ENCODE peak calls at places on chromosome 11, in nine cellular contexts. One of them, this sample, is unnamed.

GRCh38 chr11:27688076-27688475 is 12.2 kb downstream of the BDNF start:
- DNase-seq in kidney epithelial cell: no peak
- DNase-seq in stimulated activated CD4-positive, alpha-beta T cell treated with anti-CD3 and anti-CD28 coated beads, Interleukin-2, amount 100 ng/mL, for 48 hours: no peak
- DNase-seq in germinal center: no peak
- DNase-seq in activated CD8-positive, alpha-beta memory T cell treated with anti-CD3 and anti-CD28 coated beads for 48 hours: no peak
- DNase-seq in endothelial cell: no peak
- DNase-seq in left colon: no peak
- DNase-seq in naive B cell: no peak
- DNase-seq in NCI-H1092: no peak
- DNase-seq in this sample: no peak

GRCh38 chr11:106276859-106277436 is 199.5 kb downstream of the AASDHPPT start:
- DNase-seq in kidney epithelial cell: no peak
- DNase-seq in stimulated activated CD4-positive, alpha-beta T cell treated with anti-CD3 and anti-CD28 coated beads, Interleukin-2, amount 100 ng/mL, for 48 hours: no peak
- DNase-seq in germinal center: no peak
- DNase-seq in activated CD8-positive, alpha-beta memory T cell treated with anti-CD3 and anti-CD28 coated beads for 48 hours: no peak
- DNase-seq in endothelial cell: no peak
- DNase-seq in left colon: no peak
- DNase-seq in naive B cell: no peak
- DNase-seq in NCI-H1092: no peak
- DNase-seq in this sample: no peak

GRCh38 chr11:95459268-95460040 is 228.5 kb upstream of the SESN3 start:
- DNase-seq in kidney epithelial cell: no peak
- DNase-seq in stimulated activated CD4-positive, alpha-beta T cell treated with anti-CD3 and anti-CD28 coated beads, Interleukin-2, amount 100 ng/mL, for 48 hours: no peak
- DNase-seq in germinal center: no peak
- DNase-seq in activated CD8-positive, alpha-beta memory T cell treated with anti-CD3 and anti-CD28 coated beads for 48 hours: no peak
- DNase-seq in endothelial cell: no peak
- DNase-seq in left colon: no peak
- DNase-seq in naive B cell: no peak
- DNase-seq in NCI-H1092: peak; percentile 6
- DNase-seq in this sample: no peak

GRCh38 chr11:20131744-20132666 is 28.3 kb downstream of the DBX1 start:
- DNase-seq in kidney epithelial cell: no peak
- DNase-seq in stimulated activated CD4-positive, alpha-beta T cell treated with anti-CD3 and anti-CD28 coated beads, Interleukin-2, amount 100 ng/mL, for 48 hours: peak; percentile 44
- DNase-seq in germinal center: peak; percentile 42
- DNase-seq in activated CD8-positive, alpha-beta memory T cell treated with anti-CD3 and anti-CD28 coated beads for 48 hours: peak; percentile 32
- DNase-seq in endothelial cell: peak; percentile 67
- DNase-seq in left colon: peak; percentile 64
- DNase-seq in naive B cell: no peak
- DNase-seq in NCI-H1092: no peak
- DNase-seq in this sample: peak; percentile 46

GRCh38 chr11:10747733-10748132 is 3.3 kb upstream of the CTR9 start:
- DNase-seq in kidney epithelial cell: no peak
- DNase-seq in stimulated activated CD4-positive, alpha-beta T cell treated with anti-CD3 and anti-CD28 coated beads, Interleukin-2, amount 100 ng/mL, for 48 hours: no peak
- DNase-seq in germinal center: no peak
- DNase-seq in activated CD8-positive, alpha-beta memory T cell treated with anti-CD3 and anti-CD28 coated beads for 48 hours: no peak
- DNase-seq in endothelial cell: no peak
- DNase-seq in left colon: no peak
- DNase-seq in naive B cell: no peak
- DNase-seq in NCI-H1092: no peak
- DNase-seq in this sample: no peak

GRCh38 chr11:84136926-84137325 is 850.8 kb upstream of the CCDC90B start:
- DNase-seq in kidney epithelial cell: no peak
- DNase-seq in stimulated activated CD4-positive, alpha-beta T cell treated with anti-CD3 and anti-CD28 coated beads, Interleukin-2, amount 100 ng/mL, for 48 hours: no peak
- DNase-seq in germinal center: no peak
- DNase-seq in activated CD8-positive, alpha-beta memory T cell treated with anti-CD3 and anti-CD28 coated beads for 48 hours: no peak
- DNase-seq in endothelial cell: no peak
- DNase-seq in left colon: no peak
- DNase-seq in naive B cell: no peak
- DNase-seq in NCI-H1092: no peak
- DNase-seq in this sample: no peak

GRCh38 chr11:34214961-34215805 is 109.8 kb downstream of the NAT10 start:
- DNase-seq in kidney epithelial cell: peak; percentile 52
- DNase-seq in stimulated activated CD4-positive, alpha-beta T cell treated with anti-CD3 and anti-CD28 coated beads, Interleukin-2, amount 100 ng/mL, for 48 hours: peak; percentile 64
- DNase-seq in germinal center: no peak
- DNase-seq in activated CD8-positive, alpha-beta memory T cell treated with anti-CD3 and anti-CD28 coated beads for 48 hours: no peak
- DNase-seq in endothelial cell: no peak
- DNase-seq in left colon: no peak
- DNase-seq in naive B cell: no peak
- DNase-seq in NCI-H1092: no peak
- DNase-seq in this sample: no peak

GRCh38 chr11:46296520-46297448 is 19.3 kb downstream of the CREB3L1 start:
- DNase-seq in kidney epithelial cell: no peak
- DNase-seq in stimulated activated CD4-positive, alpha-beta T cell treated with anti-CD3 and anti-CD28 coated beads, Interleukin-2, amount 100 ng/mL, for 48 hours: no peak
- DNase-seq in germinal center: no peak
- DNase-seq in activated CD8-positive, alpha-beta memory T cell treated with anti-CD3 and anti-CD28 coated beads for 48 hours: no peak
- DNase-seq in endothelial cell: peak; percentile 82
- DNase-seq in left colon: no peak
- DNase-seq in naive B cell: no peak
- DNase-seq in NCI-H1092: peak; percentile 74
- DNase-seq in this sample: no peak

GRCh38 chr11:116731821-116732739 is 40.7 kb downstream of the BUD13 start:
- DNase-seq in kidney epithelial cell: no peak
- DNase-seq in stimulated activated CD4-positive, alpha-beta T cell treated with anti-CD3 and anti-CD28 coated beads, Interleukin-2, amount 100 ng/mL, for 48 hours: no peak
- DNase-seq in germinal center: no peak
- DNase-seq in activated CD8-positive, alpha-beta memory T cell treated with anti-CD3 and anti-CD28 coated beads for 48 hours: no peak
- DNase-seq in endothelial cell: no peak
- DNase-seq in left colon: no peak
- DNase-seq in naive B cell: no peak
- DNase-seq in NCI-H1092: no peak
- DNase-seq in this sample: no peak

GRCh38 chr11:12961615-12962014 is 47.5 kb upstream of the RASSF10 start:
- DNase-seq in kidney epithelial cell: no peak
- DNase-seq in stimulated activated CD4-positive, alpha-beta T cell treated with anti-CD3 and anti-CD28 coated beads, Interleukin-2, amount 100 ng/mL, for 48 hours: no peak
- DNase-seq in germinal center: no peak
- DNase-seq in activated CD8-positive, alpha-beta memory T cell treated with anti-CD3 and anti-CD28 coated beads for 48 hours: no peak
- DNase-seq in endothelial cell: no peak
- DNase-seq in left colon: no peak
- DNase-seq in naive B cell: no peak
- DNase-seq in NCI-H1092: no peak
- DNase-seq in this sample: no peak

GRCh38 chr11:68039526-68040086 is 781 bp downstream of the TCIRG1 start:
- DNase-seq in kidney epithelial cell: no peak
- DNase-seq in stimulated activated CD4-positive, alpha-beta T cell treated with anti-CD3 and anti-CD28 coated beads, Interleukin-2, amount 100 ng/mL, for 48 hours: no peak
- DNase-seq in germinal center: peak; percentile 57
- DNase-seq in activated CD8-positive, alpha-beta memory T cell treated with anti-CD3 and anti-CD28 coated beads for 48 hours: no peak
- DNase-seq in endothelial cell: no peak
- DNase-seq in left colon: peak; percentile 44
- DNase-seq in naive B cell: no peak
- DNase-seq in NCI-H1092: no peak
- DNase-seq in this sample: no peak

GRCh38 chr11:61701298-61701993 is 21.3 kb downstream of the DAGLA start:
- DNase-seq in kidney epithelial cell: no peak
- DNase-seq in stimulated activated CD4-positive, alpha-beta T cell treated with anti-CD3 and anti-CD28 coated beads, Interleukin-2, amount 100 ng/mL, for 48 hours: no peak
- DNase-seq in germinal center: no peak
- DNase-seq in activated CD8-positive, alpha-beta memory T cell treated with anti-CD3 and anti-CD28 coated beads for 48 hours: no peak
- DNase-seq in endothelial cell: peak; percentile 61
- DNase-seq in left colon: peak; percentile 59
- DNase-seq in naive B cell: no peak
- DNase-seq in NCI-H1092: peak; percentile 46
- DNase-seq in this sample: no peak

GRCh38 chr11:95520765-95521542 is 268.6 kb downstream of the FAM76B start:
- DNase-seq in kidney epithelial cell: peak; percentile 67
- DNase-seq in stimulated activated CD4-positive, alpha-beta T cell treated with anti-CD3 and anti-CD28 coated beads, Interleukin-2, amount 100 ng/mL, for 48 hours: no peak
- DNase-seq in germinal center: no peak
- DNase-seq in activated CD8-positive, alpha-beta memory T cell treated with anti-CD3 and anti-CD28 coated beads for 48 hours: no peak
- DNase-seq in endothelial cell: no peak
- DNase-seq in left colon: no peak
- DNase-seq in naive B cell: no peak
- DNase-seq in NCI-H1092: no peak
- DNase-seq in this sample: no peak

GRCh38 chr11:116373107-116373506 is 399.7 kb downstream of the BUD13 start:
- DNase-seq in kidney epithelial cell: no peak
- DNase-seq in stimulated activated CD4-positive, alpha-beta T cell treated with anti-CD3 and anti-CD28 coated beads, Interleukin-2, amount 100 ng/mL, for 48 hours: no peak
- DNase-seq in germinal center: no peak
- DNase-seq in activated CD8-positive, alpha-beta memory T cell treated with anti-CD3 and anti-CD28 coated beads for 48 hours: no peak
- DNase-seq in endothelial cell: no peak
- DNase-seq in left colon: no peak
- DNase-seq in naive B cell: no peak
- DNase-seq in NCI-H1092: peak; percentile 82
- DNase-seq in this sample: no peak

GRCh38 chr11:118417801-118418200 is 16.4 kb downstream of the ATP5MG start:
- DNase-seq in kidney epithelial cell: peak; percentile 76
- DNase-seq in stimulated activated CD4-positive, alpha-beta T cell treated with anti-CD3 and anti-CD28 coated beads, Interleukin-2, amount 100 ng/mL, for 48 hours: no peak
- DNase-seq in germinal center: no peak
- DNase-seq in activated CD8-positive, alpha-beta memory T cell treated with anti-CD3 and anti-CD28 coated beads for 48 hours: no peak
- DNase-seq in endothelial cell: no peak
- DNase-seq in left colon: no peak
- DNase-seq in naive B cell: no peak
- DNase-seq in NCI-H1092: no peak
- DNase-seq in this sample: no peak

GRCh38 chr11:34356918-34357645 is 728 bp downstream of the ABTB2 start:
- DNase-seq in kidney epithelial cell: no peak
- DNase-seq in stimulated activated CD4-positive, alpha-beta T cell treated with anti-CD3 and anti-CD28 coated beads, Interleukin-2, amount 100 ng/mL, for 48 hours: peak; percentile 37
- DNase-seq in germinal center: peak; percentile 65
- DNase-seq in activated CD8-positive, alpha-beta memory T cell treated with anti-CD3 and anti-CD28 coated beads for 48 hours: peak; percentile 14
- DNase-seq in endothelial cell: peak; percentile 40
- DNase-seq in left colon: peak; percentile 73
- DNase-seq in naive B cell: peak; percentile 37
- DNase-seq in NCI-H1092: peak; percentile 48
- DNase-seq in this sample: peak; percentile 53

GRCh38 chr11:67651976-67652895 is 1.7 kb upstream of the ACY3 start:
- DNase-seq in kidney epithelial cell: no peak
- DNase-seq in stimulated activated CD4-positive, alpha-beta T cell treated with anti-CD3 and anti-CD28 coated beads, Interleukin-2, amount 100 ng/mL, for 48 hours: no peak
- DNase-seq in germinal center: no peak
- DNase-seq in activated CD8-positive, alpha-beta memory T cell treated with anti-CD3 and anti-CD28 coated beads for 48 hours: no peak
- DNase-seq in endothelial cell: no peak
- DNase-seq in left colon: no peak
- DNase-seq in naive B cell: no peak
- DNase-seq in NCI-H1092: no peak
- DNase-seq in this sample: no peak

GRCh38 chr11:108865411-108865810 is 200.5 kb downstream of the DDX10 start:
- DNase-seq in kidney epithelial cell: no peak
- DNase-seq in stimulated activated CD4-positive, alpha-beta T cell treated with anti-CD3 and anti-CD28 coated beads, Interleukin-2, amount 100 ng/mL, for 48 hours: no peak
- DNase-seq in germinal center: no peak
- DNase-seq in activated CD8-positive, alpha-beta memory T cell treated with anti-CD3 and anti-CD28 coated beads for 48 hours: no peak
- DNase-seq in endothelial cell: no peak
- DNase-seq in left colon: no peak
- DNase-seq in naive B cell: no peak
- DNase-seq in NCI-H1092: no peak
- DNase-seq in this sample: no peak

GRCh38 chr11:128709402-128709801 is 15.5 kb downstream of the FLI1 start:
- DNase-seq in kidney epithelial cell: peak; percentile 77
- DNase-seq in stimulated activated CD4-positive, alpha-beta T cell treated with anti-CD3 and anti-CD28 coated beads, Interleukin-2, amount 100 ng/mL, for 48 hours: no peak
- DNase-seq in germinal center: no peak
- DNase-seq in activated CD8-positive, alpha-beta memory T cell treated with anti-CD3 and anti-CD28 coated beads for 48 hours: no peak
- DNase-seq in endothelial cell: peak; percentile 62
- DNase-seq in left colon: no peak
- DNase-seq in naive B cell: no peak
- DNase-seq in NCI-H1092: no peak
- DNase-seq in this sample: no peak

GRCh38 chr11:119694334-119694733 is 34.7 kb downstream of the NECTIN1 start:
- DNase-seq in kidney epithelial cell: no peak
- DNase-seq in stimulated activated CD4-positive, alpha-beta T cell treated with anti-CD3 and anti-CD28 coated beads, Interleukin-2, amount 100 ng/mL, for 48 hours: no peak
- DNase-seq in germinal center: no peak
- DNase-seq in activated CD8-positive, alpha-beta memory T cell treated with anti-CD3 and anti-CD28 coated beads for 48 hours: no peak
- DNase-seq in endothelial cell: no peak
- DNase-seq in left colon: peak; percentile 70
- DNase-seq in naive B cell: no peak
- DNase-seq in NCI-H1092: no peak
- DNase-seq in this sample: peak; percentile 67

GRCh38 chr11:7677071-7677470 is 3.8 kb upstream of the CYB5R2 start:
- DNase-seq in kidney epithelial cell: no peak
- DNase-seq in stimulated activated CD4-positive, alpha-beta T cell treated with anti-CD3 and anti-CD28 coated beads, Interleukin-2, amount 100 ng/mL, for 48 hours: no peak
- DNase-seq in germinal center: no peak
- DNase-seq in activated CD8-positive, alpha-beta memory T cell treated with anti-CD3 and anti-CD28 coated beads for 48 hours: no peak
- DNase-seq in endothelial cell: no peak
- DNase-seq in left colon: no peak
- DNase-seq in naive B cell: no peak
- DNase-seq in NCI-H1092: no peak
- DNase-seq in this sample: no peak

GRCh38 chr11:67647471-67647870 is 3.1 kb downstream of the ACY3 start:
- DNase-seq in kidney epithelial cell: no peak
- DNase-seq in stimulated activated CD4-positive, alpha-beta T cell treated with anti-CD3 and anti-CD28 coated beads, Interleukin-2, amount 100 ng/mL, for 48 hours: no peak
- DNase-seq in germinal center: no peak
- DNase-seq in activated CD8-positive, alpha-beta memory T cell treated with anti-CD3 and anti-CD28 coated beads for 48 hours: no peak
- DNase-seq in endothelial cell: no peak
- DNase-seq in left colon: no peak
- DNase-seq in naive B cell: no peak
- DNase-seq in NCI-H1092: no peak
- DNase-seq in this sample: no peak

GRCh38 chr11:2186669-2187266 is 15.2 kb upstream of the TH start:
- DNase-seq in kidney epithelial cell: no peak
- DNase-seq in stimulated activated CD4-positive, alpha-beta T cell treated with anti-CD3 and anti-CD28 coated beads, Interleukin-2, amount 100 ng/mL, for 48 hours: peak; percentile 40
- DNase-seq in germinal center: peak; percentile 46
- DNase-seq in activated CD8-positive, alpha-beta memory T cell treated with anti-CD3 and anti-CD28 coated beads for 48 hours: no peak
- DNase-seq in endothelial cell: peak; percentile 55
- DNase-seq in left colon: peak; percentile 46
- DNase-seq in naive B cell: peak; percentile 34
- DNase-seq in NCI-H1092: peak; percentile 83
- DNase-seq in this sample: no peak

GRCh38 chr11:103541186-103541795 is 432.1 kb downstream of the DYNC2H1 start:
- DNase-seq in kidney epithelial cell: no peak
- DNase-seq in stimulated activated CD4-positive, alpha-beta T cell treated with anti-CD3 and anti-CD28 coated beads, Interleukin-2, amount 100 ng/mL, for 48 hours: no peak
- DNase-seq in germinal center: no peak
- DNase-seq in activated CD8-positive, alpha-beta memory T cell treated with anti-CD3 and anti-CD28 coated beads for 48 hours: no peak
- DNase-seq in endothelial cell: no peak
- DNase-seq in left colon: no peak
- DNase-seq in naive B cell: peak; percentile 9
- DNase-seq in NCI-H1092: no peak
- DNase-seq in this sample: no peak

GRCh38 chr11:91625495-91625894 is 599.1 kb upstream of the FAT3 start:
- DNase-seq in kidney epithelial cell: no peak
- DNase-seq in stimulated activated CD4-positive, alpha-beta T cell treated with anti-CD3 and anti-CD28 coated beads, Interleukin-2, amount 100 ng/mL, for 48 hours: no peak
- DNase-seq in germinal center: no peak
- DNase-seq in activated CD8-positive, alpha-beta memory T cell treated with anti-CD3 and anti-CD28 coated beads for 48 hours: no peak
- DNase-seq in endothelial cell: peak; percentile 6
- DNase-seq in left colon: no peak
- DNase-seq in naive B cell: no peak
- DNase-seq in NCI-H1092: no peak
- DNase-seq in this sample: no peak